ENCODE peak calls at places on chromosome 18, in four cellular contexts. One of them, this sample, is unnamed.

GRCh38 chr18:33470229-33470628 is 29.7 kb upstream of the CCDC178 start:
- DNase-seq in AG10803: no peak
- DNase-seq in astrocyte of the spinal cord: peak
- DNase-seq in neural progenitor cell: no peak
- DNase-seq in this sample: peak

GRCh38 chr18:52337286-52337685 is 2.7 kb upstream of the DCC start:
- DNase-seq in astrocyte of the spinal cord: peak
- DNase-seq in AG10803: peak
- DNase-seq in neural progenitor cell: no peak
- DNase-seq in this sample: no peak

GRCh38 chr18:79949571-79950439 is 1.6 kb downstream of the SLC66A2 start:
- DNase-seq in astrocyte of the spinal cord: no peak
- DNase-seq in neural progenitor cell: no peak
- DNase-seq in AG10803: no peak
- DNase-seq in this sample: no peak

GRCh38 chr18:8952796-8953760 is 149.4 kb upstream of the NDUFV2 start:
- DNase-seq in AG10803: peak
- DNase-seq in astrocyte of the spinal cord: peak
- DNase-seq in neural progenitor cell: no peak
- DNase-seq in this sample: peak

GRCh38 chr18:9001209-9001608 is 101.3 kb upstream of the NDUFV2 start:
- DNase-seq in neural progenitor cell: no peak
- DNase-seq in astrocyte of the spinal cord: peak
- DNase-seq in AG10803: no peak
- DNase-seq in this sample: no peak

GRCh38 chr18:9719421-9719981 is 11.4 kb downstream of the RAB31 start:
- DNase-seq in astrocyte of the spinal cord: peak
- DNase-seq in neural progenitor cell: no peak
- DNase-seq in AG10803: peak
- DNase-seq in this sample: peak

GRCh38 chr18:77065221-77065981 is 67.2 kb downstream of the MBP start:
- DNase-seq in astrocyte of the spinal cord: peak
- DNase-seq in AG10803: peak
- DNase-seq in neural progenitor cell: no peak
- DNase-seq in this sample: peak

GRCh38 chr18:5970032-5970431 is 74.7 kb upstream of the TMEM200C start:
- DNase-seq in neural progenitor cell: no peak
- DNase-seq in AG10803: no peak
- DNase-seq in astrocyte of the spinal cord: no peak
- DNase-seq in this sample: no peak

GRCh38 chr18:3452750-3453539 is 3.0 kb downstream of the TGIF1 start:
- DNase-seq in astrocyte of the spinal cord: peak
- DNase-seq in neural progenitor cell: peak
- DNase-seq in AG10803: peak
- DNase-seq in this sample: peak

GRCh38 chr18:54873884-54874255 is 45.6 kb downstream of the RAB27B start:
- DNase-seq in AG10803: no peak
- DNase-seq in neural progenitor cell: no peak
- DNase-seq in astrocyte of the spinal cord: no peak
- DNase-seq in this sample: no peak

GRCh38 chr18:44548291-44549221 is 132.1 kb upstream of the SETBP1 start:
- DNase-seq in astrocyte of the spinal cord: peak
- DNase-seq in AG10803: peak
- DNase-seq in neural progenitor cell: no peak
- DNase-seq in this sample: peak

GRCh38 chr18:6509417-6510198 is 94.9 kb upstream of the L3MBTL4 start:
- DNase-seq in neural progenitor cell: peak
- DNase-seq in astrocyte of the spinal cord: peak
- DNase-seq in AG10803: no peak
- DNase-seq in this sample: peak

GRCh38 chr18:78984941-78985784 is 5.5 kb downstream of the SALL3 start:
- DNase-seq in neural progenitor cell: peak
- DNase-seq in astrocyte of the spinal cord: peak
- DNase-seq in AG10803: peak
- DNase-seq in this sample: peak

GRCh38 chr18:59909289-59910036 is 9.7 kb downstream of the PMAIP1 start:
- DNase-seq in neural progenitor cell: no peak
- DNase-seq in AG10803: no peak
- DNase-seq in astrocyte of the spinal cord: peak
- DNase-seq in this sample: peak

GRCh38 chr18:37565138-37565984 is at the start of gene CELF4:
- DNase-seq in astrocyte of the spinal cord: peak
- DNase-seq in AG10803: no peak
- DNase-seq in neural progenitor cell: peak
- DNase-seq in this sample: no peak

GRCh38 chr18:44909191-44909719 is 228.6 kb downstream of the SETBP1 start:
- DNase-seq in AG10803: no peak
- DNase-seq in astrocyte of the spinal cord: peak
- DNase-seq in neural progenitor cell: no peak
- DNase-seq in this sample: no peak

GRCh38 chr18:22493255-22493654 is 75.5 kb upstream of the CTAGE1 start:
- DNase-seq in neural progenitor cell: no peak
- DNase-seq in AG10803: no peak
- DNase-seq in astrocyte of the spinal cord: no peak
- DNase-seq in this sample: peak

GRCh38 chr18:35193313-35193712 is 47.5 kb upstream of the ZNF397 start:
- DNase-seq in neural progenitor cell: no peak
- DNase-seq in AG10803: no peak
- DNase-seq in astrocyte of the spinal cord: no peak
- DNase-seq in this sample: no peak

GRCh38 chr18:75157851-75158250 is 51.1 kb downstream of the PTGR3 start:
- DNase-seq in neural progenitor cell: no peak
- DNase-seq in astrocyte of the spinal cord: no peak
- DNase-seq in AG10803: no peak
- DNase-seq in this sample: no peak

GRCh38 chr18:44508474-44508873 is 172.2 kb upstream of the SETBP1 start:
- DNase-seq in AG10803: no peak
- DNase-seq in astrocyte of the spinal cord: no peak
- DNase-seq in neural progenitor cell: no peak
- DNase-seq in this sample: no peak

GRCh38 chr18:74803769-74804168 is 206.1 kb downstream of the ZNF407 start:
- DNase-seq in AG10803: no peak
- DNase-seq in neural progenitor cell: no peak
- DNase-seq in astrocyte of the spinal cord: no peak
- DNase-seq in this sample: peak

GRCh38 chr18:28584726-28585125 is 407.8 kb upstream of the CDH2 start:
- DNase-seq in AG10803: peak
- DNase-seq in astrocyte of the spinal cord: peak
- DNase-seq in neural progenitor cell: peak
- DNase-seq in this sample: peak

GRCh38 chr18:58316400-58316942 is 272.4 kb downstream of the NEDD4L start:
- DNase-seq in astrocyte of the spinal cord: no peak
- DNase-seq in AG10803: no peak
- DNase-seq in neural progenitor cell: no peak
- DNase-seq in this sample: no peak

GRCh38 chr18:56568986-56569385 is 69.4 kb downstream of the TXNL1 start:
- DNase-seq in neural progenitor cell: no peak
- DNase-seq in AG10803: peak
- DNase-seq in astrocyte of the spinal cord: no peak
- DNase-seq in this sample: no peak

GRCh38 chr18:63367241-63367953 is 391 bp upstream of the KDSR start:
- DNase-seq in AG10803: peak
- DNase-seq in astrocyte of the spinal cord: peak
- DNase-seq in neural progenitor cell: peak
- DNase-seq in this sample: peak

GRCh38 chr18:12637393-12637792 is 20.5 kb downstream of the SPIRE1 start:
- DNase-seq in neural progenitor cell: no peak
- DNase-seq in AG10803: peak
- DNase-seq in astrocyte of the spinal cord: no peak
- DNase-seq in this sample: peak

GRCh38 chr18:12639990-12640880 is 17.7 kb downstream of the SPIRE1 start:
- DNase-seq in astrocyte of the spinal cord: peak
- DNase-seq in neural progenitor cell: no peak
- DNase-seq in AG10803: peak
- DNase-seq in this sample: peak

GRCh38 chr18:12637901-12638633 is 19.8 kb downstream of the SPIRE1 start:
- DNase-seq in astrocyte of the spinal cord: no peak
- DNase-seq in AG10803: peak
- DNase-seq in neural progenitor cell: no peak
- DNase-seq in this sample: peak

GRCh38 chr18:12638634-12639124 is 19.2 kb downstream of the SPIRE1 start:
- DNase-seq in AG10803: no peak
- DNase-seq in neural progenitor cell: no peak
- DNase-seq in astrocyte of the spinal cord: no peak
- DNase-seq in this sample: no peak

GRCh38 chr18:12640881-12641200 is 17.1 kb downstream of the SPIRE1 start:
- DNase-seq in astrocyte of the spinal cord: no peak
- DNase-seq in neural progenitor cell: no peak
- DNase-seq in AG10803: no peak
- DNase-seq in this sample: no peak
- TF ChIP-seq CTCF in astrocyte of the spinal cord: no peak
- TF ChIP-seq CTCF in neural progenitor cell: no peak
- TF ChIP-seq CTCF in AG10803: no peak
- TF ChIP-seq CTCF in this sample: no peak

DNA sequence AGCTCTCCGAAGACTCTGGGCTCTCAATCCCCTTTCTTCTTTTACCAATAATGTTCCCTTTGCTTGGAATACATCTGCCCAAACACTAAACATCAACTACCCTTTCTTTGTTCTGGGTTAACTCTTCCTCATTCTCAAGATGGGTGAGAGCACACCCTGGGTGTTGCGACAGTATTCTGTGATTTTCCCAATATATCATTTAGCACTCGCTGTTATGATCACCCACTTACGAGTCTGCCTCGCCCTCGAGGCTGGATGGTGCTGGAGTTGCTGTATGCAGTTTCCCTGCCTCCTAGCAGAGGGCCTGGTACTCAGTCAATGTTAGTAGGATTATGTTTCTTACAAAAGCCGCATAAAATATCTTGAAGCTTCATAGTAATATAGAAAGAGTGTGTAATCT is 93.2 kb downstream of the SOCS6 start:
- DNase-seq in AG10803: no peak
- DNase-seq in neural progenitor cell: no peak
- DNase-seq in astrocyte of the spinal cord: no peak
- DNase-seq in this sample: no peak
- H3K4me3 ChIP-seq in AG10803: no peak
- H3K4me3 ChIP-seq in neural progenitor cell: no peak
- H3K4me3 ChIP-seq in astrocyte of the spinal cord: no peak
- H3K4me3 ChIP-seq in this sample: no peak

DNA sequence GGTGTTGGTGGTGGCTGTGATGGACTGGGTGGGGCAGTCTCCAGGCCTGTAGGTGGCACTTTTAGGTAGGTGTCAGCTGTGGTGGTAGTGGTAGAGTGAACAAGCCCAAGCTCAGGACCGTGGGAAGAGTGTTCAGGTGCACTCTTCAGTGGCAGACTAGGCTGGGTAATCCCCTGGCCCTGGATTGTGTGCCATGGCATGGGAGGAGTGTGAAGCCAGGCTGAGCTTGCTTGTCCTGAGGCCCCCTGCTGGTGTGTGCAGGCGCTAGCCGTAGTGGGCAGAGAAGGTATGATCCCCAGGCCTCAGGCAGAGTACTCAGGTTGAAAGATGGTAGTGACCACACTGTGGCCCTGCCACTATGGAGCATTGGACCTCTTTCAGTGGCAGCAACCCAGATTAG is 850.3 kb downstream of the DSC3 start:
- DNase-seq in neural progenitor cell: peak
- DNase-seq in astrocyte of the spinal cord: no peak
- DNase-seq in AG10803: no peak
- DNase-seq in this sample: no peak
- TF ChIP-seq CTCF in neural progenitor cell: peak
- TF ChIP-seq CTCF in astrocyte of the spinal cord: no peak
- TF ChIP-seq CTCF in AG10803: no peak
- TF ChIP-seq CTCF in this sample: peak

DNA sequence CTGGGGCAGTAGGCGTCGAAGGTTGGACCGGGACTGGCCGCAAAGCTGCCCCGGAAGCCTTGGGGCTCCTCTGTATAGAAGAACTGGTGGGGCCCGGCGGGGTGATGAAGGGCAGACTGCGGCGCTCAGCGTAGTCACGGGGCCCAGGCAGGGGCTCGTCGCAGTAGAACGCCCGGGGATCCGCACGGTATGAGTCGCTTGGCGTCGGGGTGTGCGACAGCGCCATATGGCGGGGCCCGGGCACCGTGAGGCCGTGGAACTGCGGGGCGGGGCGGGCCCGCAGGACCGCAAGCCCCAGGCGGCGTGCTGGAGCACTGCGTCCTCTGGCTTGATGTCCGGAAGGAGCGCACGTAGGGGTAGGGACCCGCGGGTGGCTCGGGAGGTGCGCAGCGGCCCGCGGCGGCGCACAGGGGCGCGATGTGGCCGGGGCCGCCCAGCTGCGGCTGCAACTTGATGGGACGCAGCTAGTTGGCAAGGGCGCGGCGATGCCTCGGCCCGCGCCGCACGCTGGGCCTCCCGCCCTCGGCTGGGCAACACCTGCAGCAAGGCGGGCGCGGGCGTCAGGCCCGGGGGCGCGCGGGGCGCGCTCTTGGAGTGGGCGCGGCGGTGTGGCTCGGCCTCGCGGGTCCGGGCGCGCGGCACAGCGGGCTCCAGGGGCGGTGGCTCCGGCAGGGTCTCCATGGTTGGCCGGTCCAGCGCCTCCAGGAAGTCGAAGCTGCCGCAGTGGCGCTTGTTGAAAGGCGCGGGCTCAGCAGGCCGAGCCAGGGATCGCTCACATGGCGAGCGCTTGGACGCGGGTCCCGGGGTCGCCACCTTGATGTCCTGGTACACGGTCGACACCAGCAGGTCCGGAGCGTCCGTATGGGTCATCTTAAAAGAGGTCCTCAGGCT is 251.4 kb downstream of the ANKRD30B start:
- DNase-seq in neural progenitor cell: no peak
- DNase-seq in astrocyte of the spinal cord: no peak
- DNase-seq in AG10803: no peak
- DNase-seq in this sample: no peak
- H3K4me3 ChIP-seq in neural progenitor cell: no peak
- H3K4me3 ChIP-seq in astrocyte of the spinal cord: peak
- H3K4me3 ChIP-seq in AG10803: no peak
- H3K4me3 ChIP-seq in this sample: no peak

GRCh38 chr18:68733693-68734092 is 18.8 kb upstream of the TMX3 start:
- DNase-seq in AG10803: no peak
- DNase-seq in neural progenitor cell: no peak
- DNase-seq in astrocyte of the spinal cord: peak
- DNase-seq in this sample: peak
- TF ChIP-seq CTCF in AG10803: no peak
- TF ChIP-seq CTCF in neural progenitor cell: peak
- TF ChIP-seq CTCF in astrocyte of the spinal cord: peak
- TF ChIP-seq CTCF in this sample: peak

GRCh38 chr18:48959551-48959920 is 8.8 kb upstream of the SMAD7 start:
- DNase-seq in AG10803: no peak
- DNase-seq in astrocyte of the spinal cord: no peak
- DNase-seq in neural progenitor cell: no peak
- DNase-seq in this sample: no peak
- H3K4me3 ChIP-seq in AG10803: no peak
- H3K4me3 ChIP-seq in astrocyte of the spinal cord: no peak
- H3K4me3 ChIP-seq in neural progenitor cell: no peak
- H3K4me3 ChIP-seq in this sample: no peak

This sample was measured in fibroblast of villous mesenchyme.